ENCODE peak calls at places on chromosomes 6 and 20, in eight cellular contexts. O is transverse colon, M is A549, D is ovary, V is H1, C is GM12878, R is stomach, N is SK-N-SH. Q is an unnamed sample.

GRCh38 chr6:18317850-18318249 is 53.5 kb upstream of the DEK start:
- DNase-seq in D (no peak), O (no peak), C (no peak), N (no peak), M (no peak), R (no peak), V (no peak), Q (no peak)

GRCh38 chr6:149032599-149033405 is 284.7 kb upstream of the TAB2 start:
- DNase-seq in O (no peak), N (peak), M (peak), R (no peak), D (peak), V (no peak), C (peak), Q (no peak)

GRCh38 chr6:18242062-18242851 is 22.1 kb downstream of the DEK start:
- DNase-seq in M (no peak), V (no peak), C (no peak), O (no peak), R (no peak), D (no peak), N (no peak), Q (no peak)

GRCh38 chr6:19838442-19839236 is 1.5 kb downstream of the ID4 start:
- DNase-seq in N (peak), C (no peak), M (peak), O (peak), D (peak), R (peak), V (peak), Q (no peak)

GRCh38 chr20:48247961-48248360 is 462.7 kb upstream of the SULF2 start:
- DNase-seq in M (no peak), R (no peak), N (no peak), C (no peak), O (no peak), D (peak), V (no peak), Q (no peak)

GRCh38 chr20:23151885-23152284 is 65.8 kb upstream of the CD93 start:
- DNase-seq in R (peak), N (no peak), M (no peak), D (no peak), V (no peak), C (no peak), O (no peak), Q (no peak)

GRCh38 chr20:16541226-16541625 is 32.0 kb downstream of the KIF16B start:
- DNase-seq in R (no peak), V (no peak), N (no peak), M (no peak), D (no peak), C (no peak), O (no peak), Q (no peak)

GRCh38 chr6:166707045-166707444 is 80.0 kb upstream of the RPS6KA2 start:
- DNase-seq in R (peak), N (peak), O (peak), V (peak), M (peak), C (no peak), D (no peak), Q (no peak)

GRCh38 chr20:10898555-10898954 is 224.8 kb upstream of the JAG1 start:
- DNase-seq in D (no peak), C (no peak), M (no peak), V (no peak), N (no peak), R (no peak), O (no peak), Q (no peak)

DNA sequence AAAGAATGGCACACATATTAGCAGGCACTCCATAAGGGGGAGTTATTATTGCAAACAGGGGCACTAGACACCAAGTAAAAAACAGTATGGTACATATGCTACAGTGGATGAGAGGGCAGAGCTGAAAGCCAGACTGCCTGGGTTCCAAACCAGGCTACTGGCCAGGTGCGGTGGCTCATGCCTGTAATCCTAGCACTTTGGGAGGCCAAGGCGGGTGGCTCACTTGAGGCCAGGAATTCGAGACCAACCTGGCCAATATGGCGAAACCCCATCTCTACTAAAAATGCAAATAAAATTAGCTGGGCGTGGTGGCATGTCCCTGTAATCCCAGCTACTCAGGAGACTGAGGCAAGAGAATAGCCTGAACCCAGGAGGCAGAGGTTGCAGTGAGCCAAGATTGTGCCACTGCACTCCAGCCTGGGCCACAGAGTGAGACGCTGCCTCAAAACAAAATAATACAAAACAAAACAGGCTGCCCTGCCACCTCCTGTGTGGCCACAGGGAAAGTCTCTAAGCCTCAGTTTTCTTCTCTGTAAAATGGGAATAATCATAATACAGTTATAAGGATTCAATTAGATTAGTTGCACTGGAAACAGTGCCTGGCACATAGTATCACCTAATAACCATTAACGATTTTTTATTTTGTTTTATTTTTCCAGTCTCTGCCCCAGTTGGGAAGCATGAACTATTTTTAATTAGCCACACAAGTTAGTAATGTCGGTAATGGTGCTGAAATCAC is 7.5 kb upstream of the TTPAL start:
- DNase-seq in N (no peak), M (no peak), R (no peak), O (no peak), C (no peak), V (no peak), D (no peak), Q (no peak)
- H3K27ac ChIP-seq in N (no peak), M (no peak), R (no peak), O (no peak), C (no peak), V (no peak), D (no peak), Q (no peak)

DNA sequence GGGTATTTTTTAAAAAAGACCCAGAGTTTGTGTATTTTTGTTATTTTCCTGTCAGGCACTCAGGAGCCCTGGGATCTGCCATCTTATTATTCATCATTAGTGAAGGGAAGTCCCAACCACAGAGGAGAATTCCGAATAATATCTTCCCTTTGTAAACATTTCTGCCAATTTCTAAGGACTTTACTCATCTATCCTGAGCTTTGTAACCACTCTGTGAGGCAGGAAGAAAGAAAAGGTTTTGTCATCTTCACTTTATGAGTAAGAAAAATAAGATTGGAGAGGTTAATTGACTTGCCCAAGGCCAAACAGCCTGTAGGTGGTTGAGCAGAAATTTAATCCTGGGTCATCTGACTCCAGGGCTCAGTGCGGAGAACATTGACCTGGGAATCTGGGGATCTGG is 23.0 kb upstream of the IYD start:
- DNase-seq in M (no peak), D (no peak), R (no peak), N (no peak), V (no peak), C (no peak), O (no peak), Q (no peak)
- TF ChIP-seq EP300 in M (no peak), D (no peak), R (no peak), N (no peak), V (no peak), C (no peak), O (no peak), Q (no peak)

DNA sequence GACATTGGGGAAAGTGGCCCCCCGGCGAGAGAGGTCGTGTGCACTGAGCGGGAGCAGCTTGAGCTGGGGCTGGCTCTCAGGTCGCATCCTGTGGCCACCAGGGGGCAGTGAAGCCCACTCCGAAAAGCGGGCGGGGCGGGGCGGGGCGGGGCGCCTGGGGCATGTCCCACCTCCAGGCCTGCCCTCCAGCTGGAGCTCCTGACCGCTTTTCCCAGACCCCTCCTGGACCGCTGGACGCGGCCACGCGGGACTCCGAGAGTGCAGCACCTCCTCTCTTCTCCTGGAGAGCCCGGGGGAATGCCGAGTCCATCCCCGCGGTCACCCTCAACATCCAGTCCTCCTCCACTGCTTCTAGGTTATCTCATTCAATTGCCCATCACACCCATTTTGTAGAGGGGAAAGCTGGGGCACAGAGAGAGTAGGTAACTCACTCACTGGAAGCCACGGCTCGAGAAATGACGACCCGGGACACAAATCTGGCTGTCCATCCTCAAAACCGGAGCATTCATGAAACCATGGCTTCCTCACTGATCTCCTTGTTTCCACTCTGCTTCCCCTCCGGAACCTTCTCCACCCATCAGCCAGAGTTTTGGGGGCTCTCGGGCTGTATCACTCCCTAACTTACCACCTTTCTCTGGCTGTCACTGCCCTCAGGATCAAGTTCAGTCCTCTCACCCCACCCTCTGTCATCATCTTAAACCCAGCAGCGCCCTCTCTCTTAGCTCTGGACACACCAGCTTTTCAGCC is 24.1 kb downstream of the COX4I2 start:
- DNase-seq in R (peak), O (peak), D (peak), V (peak), M (peak), C (no peak), N (peak), Q (peak)
- H3K4me3 ChIP-seq in R (peak), O (no peak), D (peak), V (peak), M (peak), C (peak), N (peak), Q (peak)

DNA sequence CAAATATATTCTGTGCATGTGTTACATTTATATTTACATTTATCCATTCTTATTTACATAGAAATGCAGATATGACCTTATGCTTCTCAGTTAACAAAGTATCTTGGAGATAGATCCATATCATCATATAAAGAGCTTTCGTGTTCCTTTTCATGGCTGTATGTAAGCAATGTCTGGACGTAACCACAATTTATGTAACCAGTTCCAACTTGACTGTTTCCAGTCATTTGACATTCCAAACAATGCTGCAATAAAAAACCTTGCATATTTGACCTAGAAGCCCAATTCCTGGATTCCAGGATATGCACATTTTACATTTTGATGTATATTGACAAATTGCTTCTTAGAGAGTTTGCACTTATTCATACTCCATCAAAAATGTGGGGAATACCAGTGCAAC is 113.7 kb upstream of the F13A1 start:
- DNase-seq in R (no peak), O (no peak), N (no peak), V (no peak), M (no peak), D (no peak), C (no peak), Q (no peak)
- H3K27ac ChIP-seq in R (no peak), O (no peak), N (no peak), V (no peak), M (no peak), D (no peak), C (no peak), Q (no peak)

DNA sequence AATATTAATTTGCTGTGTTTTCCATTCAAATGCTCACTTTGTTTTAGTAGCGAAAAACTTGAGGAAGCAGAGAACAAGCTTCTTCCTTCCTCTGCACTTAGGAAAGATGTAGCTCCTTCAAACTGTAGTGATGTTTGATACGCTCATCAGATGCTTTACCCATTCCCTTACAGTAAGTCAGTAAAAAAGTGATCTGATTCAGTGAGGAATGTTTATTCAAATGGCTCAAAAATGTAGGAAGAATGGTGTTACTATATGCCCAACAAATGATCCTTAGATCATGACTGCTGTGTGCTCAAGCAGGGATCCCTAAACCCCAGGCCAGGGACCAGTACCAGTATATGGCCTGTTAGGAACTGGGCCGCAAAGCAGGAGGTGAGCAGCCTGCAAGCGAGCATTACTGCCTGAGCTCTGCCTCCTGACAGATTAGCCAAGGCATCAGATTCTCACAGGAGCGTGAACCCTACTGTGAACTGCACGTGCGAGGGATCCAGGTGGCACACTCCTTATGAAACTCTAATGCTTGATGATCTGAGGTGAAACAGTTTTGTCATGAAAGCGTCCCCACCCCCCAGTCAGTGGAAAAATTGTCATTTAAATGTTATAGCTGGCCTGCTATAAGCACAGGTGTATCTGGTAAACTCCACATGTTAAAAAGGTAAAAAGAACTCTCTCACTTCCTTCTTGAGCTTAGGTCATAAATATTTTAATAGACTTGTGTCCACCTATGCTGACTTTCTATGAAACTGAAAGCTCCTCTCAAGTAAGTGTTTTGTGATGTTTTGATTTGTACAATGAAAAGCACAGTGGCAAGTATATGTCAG is 187.2 kb downstream of the FOXC1 start:
- DNase-seq in M (no peak), C (no peak), N (no peak), R (no peak), V (no peak), O (peak), D (no peak), Q (no peak)
- TF ChIP-seq EP300 in M (no peak), C (no peak), N (no peak), R (no peak), V (no peak), O (no peak), D (no peak), Q (no peak)

DNA sequence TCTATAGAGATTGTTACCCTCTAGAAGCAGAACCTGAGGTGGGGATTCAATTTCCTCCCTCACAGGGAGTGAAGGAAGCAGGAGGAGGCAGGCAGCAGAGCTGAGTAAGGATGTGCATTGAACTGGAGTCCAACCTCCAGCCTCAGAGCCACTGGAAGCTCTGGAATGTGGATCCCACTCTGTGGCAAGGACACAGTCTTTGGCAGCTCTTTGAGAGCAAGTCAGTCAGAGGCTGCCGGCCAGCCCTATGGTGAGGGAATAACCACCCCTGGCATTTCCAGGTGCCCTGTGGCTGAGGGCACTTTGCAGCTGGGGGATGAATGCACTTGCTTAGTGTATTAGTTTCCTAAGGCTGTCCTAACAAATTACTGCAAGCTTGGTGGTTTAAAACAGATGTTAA is 37.2 kb downstream of the EBF4 start:
- DNase-seq in C (no peak), O (no peak), N (peak), V (no peak), D (no peak), M (no peak), R (no peak), Q (no peak)
- H3K4me3 ChIP-seq in C (no peak), O (no peak), N (no peak), V (no peak), D (no peak), M (no peak), R (no peak), Q (no peak)

GRCh38 chr6:127299522-127300240 is 33.0 kb downstream of the RNF146 start:
- DNase-seq in R (no peak), O (no peak), D (no peak), M (no peak), C (no peak), V (no peak), N (no peak), Q (no peak)
- H3K27ac ChIP-seq in R (no peak), O (no peak), D (no peak), M (no peak), C (no peak), V (no peak), N (peak), Q (no peak)

DNA sequence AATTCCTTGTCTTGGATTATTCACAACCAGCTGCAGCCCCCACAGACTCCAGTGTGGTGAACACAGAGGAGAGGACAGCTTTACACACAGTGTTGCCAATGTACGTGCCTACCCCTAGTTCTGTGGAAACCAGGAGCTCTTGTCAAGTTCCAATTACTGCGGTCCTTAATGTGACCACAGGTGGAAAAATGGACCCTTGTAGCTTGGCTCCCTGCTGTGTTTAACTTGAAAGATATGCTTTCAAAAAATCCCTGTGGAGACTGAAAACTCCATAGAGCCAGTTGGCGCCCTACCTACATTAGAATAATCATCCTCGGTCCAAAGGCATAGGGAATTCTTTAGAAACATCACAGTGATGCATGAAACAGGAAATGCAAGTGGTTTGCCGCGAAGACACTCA is 118.3 kb upstream of the SLC22A23 start:
- DNase-seq in O (no peak), C (no peak), D (no peak), V (no peak), N (no peak), M (no peak), R (no peak), Q (no peak)
- TF ChIP-seq EP300 in O (no peak), C (no peak), D (no peak), V (no peak), N (no peak), M (no peak), R (no peak), Q (no peak)